ENCODE peak calls at places on chromosomes 5 and 9, in seven cellular contexts. One of them, this sample, is unnamed.

GRCh38 chr9:136623849-136624183 is 38.9 kb upstream of the EGFL7 start:
- DNase-seq in stomach: no peak
- DNase-seq in thyroid gland: peak
- DNase-seq in right lobe of liver: peak
- DNase-seq in Peyer's patch: no peak
- DNase-seq in A549: no peak
- DNase-seq in tibial nerve: no peak
- DNase-seq in this sample: no peak

GRCh38 chr5:74576941-74577456 is 63.5 kb downstream of the ENC1 start:
- DNase-seq in A549: no peak
- DNase-seq in Peyer's patch: no peak
- DNase-seq in right lobe of liver: no peak
- DNase-seq in tibial nerve: no peak
- DNase-seq in thyroid gland: peak
- DNase-seq in stomach: no peak
- DNase-seq in this sample: no peak

GRCh38 chr5:32144637-32145207 is 29.4 kb downstream of the GOLPH3 start:
- DNase-seq in Peyer's patch: no peak
- DNase-seq in stomach: peak
- DNase-seq in thyroid gland: no peak
- DNase-seq in tibial nerve: no peak
- DNase-seq in A549: no peak
- DNase-seq in right lobe of liver: peak
- DNase-seq in this sample: no peak

GRCh38 chr5:126471247-126471646 is 48.0 kb downstream of the GRAMD2B start:
- DNase-seq in tibial nerve: no peak
- DNase-seq in A549: no peak
- DNase-seq in Peyer's patch: no peak
- DNase-seq in right lobe of liver: no peak
- DNase-seq in thyroid gland: no peak
- DNase-seq in stomach: no peak
- DNase-seq in this sample: no peak

GRCh38 chr9:136012651-136013050 is 51.5 kb upstream of the UBAC1 start:
- DNase-seq in stomach: no peak
- DNase-seq in A549: no peak
- DNase-seq in thyroid gland: no peak
- DNase-seq in tibial nerve: no peak
- DNase-seq in Peyer's patch: no peak
- DNase-seq in right lobe of liver: peak
- DNase-seq in this sample: peak

GRCh38 chr9:125106285-125106893 is 36.9 kb downstream of the SCAI start:
- DNase-seq in stomach: no peak
- DNase-seq in Peyer's patch: no peak
- DNase-seq in right lobe of liver: no peak
- DNase-seq in A549: no peak
- DNase-seq in tibial nerve: no peak
- DNase-seq in thyroid gland: no peak
- DNase-seq in this sample: no peak

GRCh38 chr9:86168256-86168655 is 68.9 kb upstream of the GOLM1 start:
- DNase-seq in stomach: no peak
- DNase-seq in tibial nerve: no peak
- DNase-seq in Peyer's patch: no peak
- DNase-seq in thyroid gland: no peak
- DNase-seq in A549: no peak
- DNase-seq in right lobe of liver: no peak
- DNase-seq in this sample: no peak

GRCh38 chr9:113588936-113589335 is 125.4 kb downstream of the RGS3 start:
- DNase-seq in stomach: no peak
- DNase-seq in tibial nerve: no peak
- DNase-seq in A549: no peak
- DNase-seq in thyroid gland: no peak
- DNase-seq in Peyer's patch: no peak
- DNase-seq in right lobe of liver: no peak
- DNase-seq in this sample: no peak

GRCh38 chr9:16516887-16517286 is 353.6 kb downstream of the BNC2 start:
- DNase-seq in stomach: no peak
- DNase-seq in A549: no peak
- DNase-seq in Peyer's patch: no peak
- DNase-seq in tibial nerve: no peak
- DNase-seq in right lobe of liver: no peak
- DNase-seq in thyroid gland: no peak
- DNase-seq in this sample: no peak

GRCh38 chr9:129998491-129999122 is 44.4 kb downstream of the FNBP1 start:
- DNase-seq in right lobe of liver: no peak
- DNase-seq in thyroid gland: no peak
- DNase-seq in Peyer's patch: peak
- DNase-seq in A549: no peak
- DNase-seq in stomach: no peak
- DNase-seq in tibial nerve: no peak
- DNase-seq in this sample: no peak

GRCh38 chr9:133087429-133088145 is 25.8 kb downstream of the CEL start:
- DNase-seq in A549: no peak
- DNase-seq in stomach: no peak
- DNase-seq in tibial nerve: no peak
- DNase-seq in thyroid gland: no peak
- DNase-seq in Peyer's patch: no peak
- DNase-seq in right lobe of liver: no peak
- DNase-seq in this sample: no peak

GRCh38 chr9:130995399-130995941 is 13.5 kb upstream of the LAMC3 start:
- DNase-seq in stomach: no peak
- DNase-seq in Peyer's patch: no peak
- DNase-seq in thyroid gland: no peak
- DNase-seq in tibial nerve: peak
- DNase-seq in A549: peak
- DNase-seq in right lobe of liver: no peak
- DNase-seq in this sample: no peak

GRCh38 chr5:93595420-93596136 is 12.6 kb downstream of the NR2F1 start:
- DNase-seq in A549: no peak
- DNase-seq in tibial nerve: no peak
- DNase-seq in Peyer's patch: no peak
- DNase-seq in stomach: no peak
- DNase-seq in thyroid gland: no peak
- DNase-seq in right lobe of liver: no peak
- DNase-seq in this sample: no peak

GRCh38 chr9:113581865-113582697 is 118.6 kb downstream of the RGS3 start:
- DNase-seq in thyroid gland: peak
- DNase-seq in right lobe of liver: peak
- DNase-seq in stomach: peak
- DNase-seq in tibial nerve: peak
- DNase-seq in Peyer's patch: peak
- DNase-seq in A549: no peak
- DNase-seq in this sample: peak

GRCh38 chr5:138626333-138626944 is 51.2 kb upstream of the HSPA9 start:
- DNase-seq in tibial nerve: no peak
- DNase-seq in thyroid gland: no peak
- DNase-seq in right lobe of liver: no peak
- DNase-seq in stomach: no peak
- DNase-seq in Peyer's patch: no peak
- DNase-seq in A549: no peak
- DNase-seq in this sample: no peak

GRCh38 chr5:127011961-127012644 is 18.3 kb downstream of the MARCHF3 start:
- DNase-seq in Peyer's patch: no peak
- DNase-seq in stomach: no peak
- DNase-seq in thyroid gland: no peak
- DNase-seq in A549: no peak
- DNase-seq in tibial nerve: no peak
- DNase-seq in right lobe of liver: no peak
- DNase-seq in this sample: no peak

GRCh38 chr9:126591922-126592321 is 21.8 kb upstream of the LMX1B start:
- DNase-seq in thyroid gland: no peak
- DNase-seq in tibial nerve: no peak
- DNase-seq in A549: no peak
- DNase-seq in Peyer's patch: no peak
- DNase-seq in stomach: no peak
- DNase-seq in right lobe of liver: no peak
- DNase-seq in this sample: no peak

GRCh38 chr5:177442066-177442836 is 4.4 kb upstream of the PRR7 start:
- DNase-seq in Peyer's patch: no peak
- DNase-seq in stomach: no peak
- DNase-seq in thyroid gland: no peak
- DNase-seq in right lobe of liver: no peak
- DNase-seq in A549: no peak
- DNase-seq in tibial nerve: no peak
- DNase-seq in this sample: peak

GRCh38 chr9:137247135-137247915 is 3.8 kb upstream of the STPG3 start:
- DNase-seq in stomach: no peak
- DNase-seq in A549: no peak
- DNase-seq in Peyer's patch: no peak
- DNase-seq in tibial nerve: no peak
- DNase-seq in thyroid gland: peak
- DNase-seq in right lobe of liver: no peak
- DNase-seq in this sample: no peak

GRCh38 chr5:98414938-98415337 is 358.5 kb upstream of the RGMB start:
- DNase-seq in thyroid gland: no peak
- DNase-seq in Peyer's patch: no peak
- DNase-seq in stomach: no peak
- DNase-seq in right lobe of liver: no peak
- DNase-seq in tibial nerve: no peak
- DNase-seq in A549: no peak
- DNase-seq in this sample: no peak

GRCh38 chr5:150779397-150780179 is 1.0 kb downstream of the SMIM3 start:
- DNase-seq in Peyer's patch: no peak
- DNase-seq in right lobe of liver: no peak
- DNase-seq in thyroid gland: no peak
- DNase-seq in tibial nerve: no peak
- DNase-seq in A549: no peak
- DNase-seq in stomach: no peak
- DNase-seq in this sample: no peak

GRCh38 chr5:150780816-150781221 is 2.3 kb downstream of the SMIM3 start:
- DNase-seq in stomach: no peak
- DNase-seq in A549: no peak
- DNase-seq in right lobe of liver: no peak
- DNase-seq in tibial nerve: no peak
- DNase-seq in thyroid gland: no peak
- DNase-seq in Peyer's patch: no peak
- DNase-seq in this sample: no peak

GRCh38 chr5:150781706-150782614 is 3.4 kb downstream of the SMIM3 start:
- DNase-seq in A549: no peak
- DNase-seq in tibial nerve: peak
- DNase-seq in right lobe of liver: no peak
- DNase-seq in Peyer's patch: no peak
- DNase-seq in thyroid gland: peak
- DNase-seq in stomach: peak
- DNase-seq in this sample: no peak

GRCh38 chr5:150778517-150779396 is at the start of gene SMIM3:
- DNase-seq in stomach: peak
- DNase-seq in right lobe of liver: peak
- DNase-seq in tibial nerve: peak
- DNase-seq in Peyer's patch: peak
- DNase-seq in thyroid gland: peak
- DNase-seq in A549: peak
- DNase-seq in this sample: peak

DNA sequence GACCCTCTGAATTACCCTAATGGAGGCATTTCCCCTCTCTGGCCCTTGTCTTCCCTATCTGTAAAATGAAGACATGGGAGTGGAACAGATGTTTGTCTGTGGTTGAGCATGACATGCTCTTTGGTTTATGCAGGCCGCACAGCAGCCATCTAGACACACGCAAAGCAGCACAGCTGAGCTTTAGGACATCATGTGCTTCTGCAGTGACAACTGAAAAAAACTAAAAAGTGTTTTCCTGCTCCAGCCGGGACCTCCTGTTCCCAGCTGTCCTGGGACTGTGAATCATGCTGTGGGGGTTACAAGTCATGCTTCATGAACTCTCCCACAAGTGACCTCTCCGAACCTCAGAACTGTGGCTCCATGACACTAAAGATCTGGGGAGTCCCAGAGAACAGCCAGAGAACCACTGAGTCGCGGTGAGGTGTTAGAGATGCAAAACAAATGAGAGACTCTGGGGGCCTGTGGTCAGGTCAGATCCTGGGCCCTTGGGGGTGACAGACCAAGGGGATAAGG is 1.7 kb downstream of the SMIM3 start:
- DNase-seq in tibial nerve: peak
- DNase-seq in Peyer's patch: peak
- DNase-seq in right lobe of liver: no peak
- DNase-seq in thyroid gland: peak
- DNase-seq in stomach: peak
- DNase-seq in A549: no peak
- DNase-seq in this sample: no peak
- TF ChIP-seq POLR2A in tibial nerve: no peak
- TF ChIP-seq POLR2A in Peyer's patch: peak
- TF ChIP-seq POLR2A in right lobe of liver: peak
- TF ChIP-seq POLR2A in thyroid gland: no peak
- TF ChIP-seq POLR2A in stomach: no peak
- TF ChIP-seq POLR2A in A549: no peak
- TF ChIP-seq POLR2A in this sample: peak

GRCh38 chr5:157354825-157355224 is 88.9 kb downstream of the CYFIP2 start:
- DNase-seq in tibial nerve: no peak
- DNase-seq in Peyer's patch: no peak
- DNase-seq in A549: peak
- DNase-seq in thyroid gland: no peak
- DNase-seq in right lobe of liver: no peak
- DNase-seq in stomach: no peak
- DNase-seq in this sample: no peak
- TF ChIP-seq CTCF in tibial nerve: no peak
- TF ChIP-seq CTCF in Peyer's patch: no peak
- TF ChIP-seq CTCF in A549: peak
- TF ChIP-seq CTCF in thyroid gland: no peak
- TF ChIP-seq CTCF in right lobe of liver: peak
- TF ChIP-seq CTCF in stomach: no peak
- TF ChIP-seq CTCF in this sample: no peak

GRCh38 chr9:36996677-36997076 is 37.4 kb downstream of the PAX5 start:
- DNase-seq in tibial nerve: no peak
- DNase-seq in stomach: no peak
- DNase-seq in A549: no peak
- DNase-seq in thyroid gland: no peak
- DNase-seq in right lobe of liver: no peak
- DNase-seq in Peyer's patch: no peak
- DNase-seq in this sample: no peak
- H3K27ac ChIP-seq in tibial nerve: peak
- H3K27ac ChIP-seq in stomach: no peak
- H3K27ac ChIP-seq in A549: no peak
- H3K27ac ChIP-seq in thyroid gland: no peak
- H3K27ac ChIP-seq in right lobe of liver: no peak
- H3K27ac ChIP-seq in Peyer's patch: no peak
- H3K27ac ChIP-seq in this sample: peak

GRCh38 chr5:164357405-164358033 is 852.1 kb downstream of the MAT2B start:
- DNase-seq in tibial nerve: no peak
- DNase-seq in right lobe of liver: no peak
- DNase-seq in Peyer's patch: no peak
- DNase-seq in thyroid gland: no peak
- DNase-seq in stomach: no peak
- DNase-seq in A549: no peak
- DNase-seq in this sample: no peak

GRCh38 chr5:164359931-164360290 is 854.5 kb downstream of the MAT2B start:
- DNase-seq in thyroid gland: no peak
- DNase-seq in tibial nerve: no peak
- DNase-seq in stomach: no peak
- DNase-seq in Peyer's patch: no peak
- DNase-seq in A549: no peak
- DNase-seq in right lobe of liver: no peak
- DNase-seq in this sample: no peak

GRCh38 chr5:164360589-164360988 is 855.2 kb downstream of the MAT2B start:
- DNase-seq in right lobe of liver: no peak
- DNase-seq in A549: no peak
- DNase-seq in tibial nerve: no peak
- DNase-seq in Peyer's patch: no peak
- DNase-seq in stomach: no peak
- DNase-seq in thyroid gland: no peak
- DNase-seq in this sample: no peak

GRCh38 chr5:164359260-164359930 is 854.0 kb downstream of the MAT2B start:
- DNase-seq in stomach: no peak
- DNase-seq in thyroid gland: no peak
- DNase-seq in A549: no peak
- DNase-seq in tibial nerve: no peak
- DNase-seq in right lobe of liver: no peak
- DNase-seq in Peyer's patch: no peak
- DNase-seq in this sample: no peak

GRCh38 chr5:164358531-164359259 is 853.3 kb downstream of the MAT2B start:
- DNase-seq in tibial nerve: no peak
- DNase-seq in Peyer's patch: no peak
- DNase-seq in thyroid gland: no peak
- DNase-seq in stomach: no peak
- DNase-seq in A549: no peak
- DNase-seq in right lobe of liver: peak
- DNase-seq in this sample: no peak
- TF ChIP-seq POLR2A in tibial nerve: no peak
- TF ChIP-seq POLR2A in Peyer's patch: no peak
- TF ChIP-seq POLR2A in thyroid gland: no peak
- TF ChIP-seq POLR2A in stomach: no peak
- TF ChIP-seq POLR2A in A549: no peak
- TF ChIP-seq POLR2A in right lobe of liver: no peak
- TF ChIP-seq POLR2A in this sample: no peak

This sample was measured in spleen.